ENCODE peak calls at places on chromosomes 3 and 15, in four cellular contexts. N, W, P and G are unnamed samples.

GRCh38 chr3:63528325-63529000 is 124.0 kb upstream of the SNTN start:
- DNase-seq in N (no peak), W (no peak), P (no peak), G (no peak)

GRCh38 chr15:70268698-70269251 is 171.1 kb upstream of the TLE3 start:
- DNase-seq in N (no peak), W (no peak), P (no peak), G (no peak)

GRCh38 chr3:8470801-8471200 is 30.8 kb upstream of the LMCD1 start:
- DNase-seq in N (no peak), W (no peak), P (no peak), G (no peak)

GRCh38 chr15:20280933-20281463 is 260.6 kb downstream of the GOLGA6L6 start:
- DNase-seq in N (no peak), W (no peak), P (no peak), G (no peak)

GRCh38 chr3:138781012-138781470 is 53.7 kb downstream of the PIK3CB start:
- DNase-seq in N (no peak), W (no peak), P (no peak), G (no peak)

GRCh38 chr15:95869920-95870319 is 460.6 kb upstream of the NR2F2 start:
- DNase-seq in N (no peak), W (no peak), P (no peak), G (no peak)

GRCh38 chr3:195823286-195823685 is 11.6 kb upstream of the MUC4 start:
- DNase-seq in N (no peak), W (no peak), P (no peak), G (no peak)

GRCh38 chr15:63264685-63265302 is 12.6 kb upstream of the APH1B start:
- DNase-seq in N (no peak), W (peak), P (no peak), G (peak)

GRCh38 chr15:55917881-55918296 is 75.5 kb downstream of the NEDD4 start:
- DNase-seq in N (peak), W (peak), P (no peak), G (peak)

GRCh38 chr3:143998266-143998665 is 26.6 kb downstream of the DIPK2A start:
- DNase-seq in N (no peak), W (peak), P (no peak), G (no peak)

GRCh38 chr3:170692720-170693119 is 106.8 kb upstream of the SLC7A14 start:
- DNase-seq in N (no peak), W (no peak), P (no peak), G (no peak)

GRCh38 chr15:80576519-80577090 is 118.5 kb upstream of the ABHD17C start:
- DNase-seq in N (no peak), W (no peak), P (no peak), G (no peak)

GRCh38 chr3:51953445-51953844 is 1.7 kb upstream of the GPR62 start:
- DNase-seq in N (peak), W (peak), P (no peak), G (no peak)